ENCODE peak calls at places on chromosomes 4 and X, in ten cellular contexts. I is fibroblast of mammary gland; S is Panc1; B is hepatic stellate cell; F is AG20443; Q is heart left ventricle; D is stromal cell of bone marrow; R is mesenteric fat pad; M is T-helper 22 cell; U is stimulated activated CD4-positive, alpha-beta T cell treated with anti-CD3 and anti-CD28 coated beads, Interleukin-15, amount 100 ng/mL, for 1 hour. W is an unnamed sample.

GRCh38 chr4:74111990-74112389 is 13.0 kb upstream of the CXCL2 start:
- DNase-seq in I (peak; percentile 88), S (no peak), B (no peak), F (no peak), Q (no peak), D (peak; percentile 21), R (no peak), M (no peak), U (no peak), W (no peak)

GRCh38 chr4:126839066-126839465 is 793.7 kb upstream of the INTU start:
- DNase-seq in I (peak; percentile 50), S (no peak), B (peak; percentile 2), F (peak; percentile 48), Q (no peak), D (peak; percentile 32), R (no peak), M (no peak), U (no peak), W (peak; percentile 26)

GRCh38 chrX:103211012-103211715 is 3.7 kb upstream of the BEX4 start:
- DNase-seq in I (peak; percentile 60), S (peak; percentile 25), B (peak; percentile 29), F (peak; percentile 23), Q (peak; percentile 16), D (peak; percentile 21), R (no peak), M (no peak), U (no peak), W (peak; percentile 53)

GRCh38 chrX:51825432-51825831 is 68.0 kb upstream of the MAGED1 start:
- DNase-seq in I (peak; percentile 0), S (no peak), B (no peak), F (no peak), Q (no peak), D (no peak), R (no peak), M (no peak), U (no peak), W (no peak)

GRCh38 chr4:5990446-5991160 is 27.6 kb downstream of the C4orf50 start:
- DNase-seq in I (no peak), S (no peak), B (no peak), F (no peak), Q (no peak), D (no peak), R (peak; percentile 33), M (no peak), U (no peak), W (no peak)

GRCh38 chr4:147709999-147710398 is 21.9 kb upstream of the ARHGAP10 start:
- DNase-seq in I (peak; percentile 82), S (no peak), B (no peak), F (no peak), Q (no peak), D (no peak), R (no peak), M (no peak), U (no peak), W (no peak)

GRCh38 chr4:139454646-139455045 is 725 bp downstream of the RAB33B start:
- DNase-seq in I (peak; percentile 10), S (no peak), B (no peak), F (no peak), Q (no peak), D (no peak), R (no peak), M (no peak), U (no peak), W (no peak)

GRCh38 chrX:111719426-111720210 is 38.6 kb downstream of the ALG13 start:
- DNase-seq in I (peak; percentile 16), S (no peak), B (no peak), F (peak; percentile 2), Q (no peak), D (no peak), R (no peak), M (no peak), U (no peak), W (no peak)

W was measured in myocyte.